ENCODE peak calls at places on chromosomes 4 and X, in four cellular contexts. Y is brain microvascular endothelial cell, L is kidney, W is tibial artery. O is an unnamed sample. For H3K36me3, the result is how much of the 10 kb centered on the place peaks cover.

GRCh38 chr4:8152090-8152864 is 6.3 kb downstream of the ABLIM2 start:
- DNase-seq in Y (no peak), L (peak), W (no peak), O (no peak)

GRCh38 chr4:64174247-64174882 is 234.9 kb downstream of the TECRL start:
- DNase-seq in Y (no peak), L (no peak), W (no peak), O (no peak)

GRCh38 chr4:169024762-169025161 is 14.7 kb upstream of the CBR4 start:
- DNase-seq in Y (peak), L (no peak), W (no peak), O (peak)

GRCh38 chrX:9586992-9587392 is 122.1 kb downstream of the TBL1X start:
- DNase-seq in Y (no peak), L (no peak), W (no peak), O (peak)

GRCh38 chrX:2315434-2315833 is 185.3 kb downstream of the DHRSX start:
- DNase-seq in Y (no peak), L (no peak), W (no peak), O (no peak)

GRCh38 chrX:71532078-71532752 is 689 bp upstream of the OGT start:
- DNase-seq in Y (peak), L (no peak), W (no peak), O (no peak)

GRCh38 chr4:130563891-130564418 is 1468.0 kb downstream of the C4orf33 start:
- DNase-seq in Y (no peak), L (no peak), W (no peak), O (no peak)

GRCh38 chr4:98081961-98082360 is 61.3 kb downstream of the STPG2 start:
- DNase-seq in Y (no peak), L (no peak), W (no peak), O (no peak)

GRCh38 chr4:27217261-27217769 is 356.7 kb downstream of the STIM2 start:
- DNase-seq in Y (no peak), L (no peak), W (no peak), O (no peak)

GRCh38 chr4:139210486-139210885 is 33.5 kb upstream of the ELF2 start:
- DNase-seq in Y (no peak), L (peak), W (no peak), O (no peak)

GRCh38 chr4:7827566-7827965 is 112.1 kb downstream of the AFAP1 start:
- DNase-seq in Y (no peak), L (no peak), W (peak), O (no peak)

GRCh38 chr4:82785248-82786003 is 13.2 kb downstream of the SCD5 start:
- DNase-seq in Y (peak), L (no peak), W (no peak), O (no peak)

GRCh38 chr4:137599766-137600165 is 67.5 kb upstream of the PCDH18 start:
- DNase-seq in Y (no peak), L (no peak), W (no peak), O (no peak)

GRCh38 chr4:15027921-15028435 is 25.7 kb downstream of the CPEB2 start:
- DNase-seq in Y (no peak), L (no peak), W (no peak), O (no peak)

GRCh38 chr4:65392488-65392887 is 277.8 kb downstream of the EPHA5 start:
- DNase-seq in Y (no peak), L (no peak), W (no peak), O (no peak)

GRCh38 chr4:157265281-157265680 is 44.8 kb downstream of the GRIA2 start:
- DNase-seq in Y (peak), L (no peak), W (no peak), O (no peak)

GRCh38 chrX:9729161-9729885 is 36.3 kb downstream of the GPR143 start:
- DNase-seq in Y (no peak), L (no peak), W (no peak), O (no peak)

GRCh38 chr4:41432889-41433288 is 105.1 kb upstream of the LIMCH1 start:
- DNase-seq in Y (peak), L (no peak), W (no peak), O (no peak)

GRCh38 chrX:24282381-24283121 is 31.3 kb downstream of the SUPT20HL2 start:
- DNase-seq in Y (no peak), L (no peak), W (peak), O (no peak)

GRCh38 chr4:40990202-40990898 is 224.0 kb downstream of the APBB2 start:
- DNase-seq in Y (peak), L (no peak), W (no peak), O (no peak)

GRCh38 chrX:16213970-16214369 is 46.7 kb downstream of the MAGEB17 start:
- DNase-seq in Y (no peak), L (no peak), W (no peak), O (no peak)

GRCh38 chr4:54971474-54971950 is 153.9 kb downstream of the KDR start:
- DNase-seq in Y (peak), L (no peak), W (no peak), O (no peak)

GRCh38 chrX:103464071-103464773 is 55.1 kb downstream of the RAB40A start:
- DNase-seq in Y (peak), L (no peak), W (no peak), O (no peak)

GRCh38 chrX:149504226-149504914 is 736 bp downstream of the IDS start:
- DNase-seq in Y (no peak), L (no peak), W (peak), O (no peak)

GRCh38 chrX:41097326-41097725 is 12.1 kb downstream of the USP9X start:
- DNase-seq in Y (no peak), L (no peak), W (no peak), O (no peak)

GRCh38 chr4:3514221-3514780 is 17.9 kb downstream of the LRPAP1 start:
- DNase-seq in Y (no peak), L (peak), W (no peak), O (no peak)
- H3K36me3 ChIP-seq in Y (half or more), L (half or more), W (half or more), O (under half)

DNA sequence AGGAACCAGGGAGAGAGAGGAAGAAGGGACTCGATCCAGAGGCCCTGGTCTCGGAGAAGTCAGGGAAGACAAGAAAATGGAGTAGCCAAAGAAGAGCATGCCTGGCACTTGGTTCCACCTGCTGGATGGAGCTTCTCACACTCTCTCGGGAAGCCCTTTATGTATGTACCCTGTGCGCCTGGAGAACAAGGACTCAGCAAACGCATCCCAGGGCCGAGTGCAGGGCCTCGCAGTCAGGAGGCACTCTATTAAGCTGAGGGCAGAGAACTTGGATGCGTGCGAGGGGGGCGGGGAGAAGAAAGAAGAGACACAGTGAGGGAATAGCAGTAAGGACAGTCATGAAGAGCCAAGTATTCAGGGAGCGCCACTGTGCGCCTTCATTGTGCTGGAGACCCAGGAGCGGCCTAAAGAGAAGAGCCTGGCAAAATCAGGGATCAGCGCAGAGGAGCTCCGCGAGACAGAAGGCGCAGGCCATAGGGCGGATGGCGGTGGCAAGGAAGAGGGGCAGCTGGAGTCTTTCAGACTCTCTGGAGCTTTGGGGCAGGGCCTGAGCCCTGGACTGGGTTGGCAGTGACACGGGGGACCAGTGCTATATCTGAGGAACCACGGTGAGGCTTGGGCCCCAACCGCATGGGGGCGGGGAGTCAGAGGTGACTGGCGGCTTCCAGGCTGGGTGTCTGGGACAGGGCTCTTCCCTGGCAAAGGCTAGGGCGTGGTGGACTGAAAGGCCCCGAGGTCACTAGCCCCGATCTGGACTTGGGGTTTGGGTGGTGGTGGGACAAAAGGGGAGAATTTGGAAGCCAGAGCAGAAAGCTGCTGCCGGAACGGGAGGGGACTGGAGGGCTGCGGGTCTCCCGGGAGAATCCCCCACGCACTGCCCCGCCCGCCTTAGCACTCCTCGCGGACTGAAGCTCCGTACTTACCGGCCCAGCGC is 1.9 kb upstream of the SEPTIN6 start:
- DNase-seq in Y (no peak), L (no peak), W (no peak), O (no peak)
- TF ChIP-seq CTCF in Y (peak), L (no peak), W (no peak), O (no peak)

DNA sequence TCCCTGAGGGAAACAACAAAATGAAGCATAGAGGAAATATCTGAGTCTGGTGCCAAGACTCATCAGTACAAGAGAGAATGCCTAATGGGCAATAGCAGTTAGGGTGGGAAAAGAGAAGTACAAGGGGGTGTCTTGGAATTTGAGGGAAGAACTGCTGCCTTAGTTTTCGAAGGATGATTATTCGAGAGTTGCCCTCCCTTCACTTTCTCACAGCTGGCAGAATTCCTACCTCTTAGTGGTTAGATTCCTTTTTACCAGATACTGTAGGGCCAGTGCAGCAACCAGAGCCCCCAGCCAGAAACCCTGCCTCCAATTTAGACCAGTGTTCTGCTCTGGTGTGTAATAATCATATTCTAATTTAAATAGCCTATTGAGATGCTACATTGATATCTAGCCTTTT is 56.5 kb downstream of the NFKB1 start:
- DNase-seq in Y (no peak), L (no peak), W (no peak), O (no peak)
- H3K36me3 ChIP-seq in Y (under half), L (under half), W (under half), O (under half)

DNA sequence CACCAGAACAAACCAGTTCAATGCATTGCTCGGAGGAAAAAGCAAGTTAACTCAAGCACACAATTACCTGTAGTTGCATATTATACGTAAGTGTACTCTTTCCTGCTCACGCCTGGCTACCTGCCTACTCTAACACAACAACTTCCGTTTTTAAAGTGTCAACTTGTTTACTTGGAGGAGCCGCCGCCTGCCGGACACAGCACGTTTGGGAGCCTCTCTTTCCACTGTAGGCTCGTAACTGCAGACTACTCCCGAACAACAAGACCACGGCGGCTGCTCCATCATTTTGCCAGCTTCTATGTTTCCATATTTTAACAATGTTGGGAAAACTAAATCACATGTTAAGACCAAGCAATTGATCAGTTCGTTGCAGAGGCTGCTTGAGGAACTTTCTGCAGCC is 882 bp downstream of the MTNR1A start:
- DNase-seq in Y (peak), L (no peak), W (no peak), O (no peak)
- TF ChIP-seq CTCF in Y (peak), L (peak), W (no peak), O (no peak)

DNA sequence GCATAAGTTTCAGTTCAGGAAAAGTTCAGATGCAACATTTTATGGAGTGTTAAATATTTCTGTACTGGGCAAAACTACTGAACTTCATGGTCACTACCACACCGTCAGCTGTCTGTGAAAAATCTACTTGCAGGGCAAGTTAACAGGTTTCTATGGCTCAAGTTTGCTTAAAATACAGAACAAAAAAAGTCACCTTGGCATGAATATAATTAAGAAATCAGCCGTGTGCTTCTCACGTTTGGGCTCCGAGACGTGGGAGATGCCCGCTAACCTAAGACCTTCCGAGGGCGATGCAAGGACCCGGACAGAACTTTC is 633 bp downstream of the TAPT1 start:
- DNase-seq in Y (no peak), L (no peak), W (no peak), O (no peak)
- H3K36me3 ChIP-seq in Y (under half), L (under half), W (under half), O (under half)

DNA sequence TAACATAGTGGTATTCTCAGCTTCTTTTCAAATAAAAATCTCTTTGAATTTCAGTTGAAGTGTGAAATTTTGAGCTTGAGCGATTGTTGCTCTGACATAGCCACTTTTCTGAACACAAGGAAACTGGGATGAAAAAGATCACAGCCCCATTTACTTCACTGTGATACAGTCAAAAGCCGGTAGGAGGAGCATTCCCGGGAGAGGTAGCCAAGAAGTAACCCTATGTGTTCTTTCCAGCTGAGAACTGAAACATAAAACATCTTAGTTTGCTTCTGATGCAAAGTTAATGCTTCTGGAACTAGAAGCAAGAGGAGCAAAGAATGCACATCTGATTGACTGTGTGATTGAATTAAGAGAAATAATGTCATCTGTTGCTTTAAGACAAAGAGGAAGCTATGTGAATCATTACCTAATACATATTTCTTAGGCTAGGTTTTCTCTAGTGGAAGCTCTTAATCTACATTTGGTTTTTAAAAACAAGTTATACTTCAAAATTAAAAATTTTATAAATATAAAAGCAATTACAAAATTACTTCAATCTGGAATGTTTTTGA is 88.4 kb upstream of the UNC5C start:
- DNase-seq in Y (peak), L (no peak), W (no peak), O (no peak)
- TF ChIP-seq CTCF in Y (peak), L (no peak), W (no peak), O (peak)